ENCODE peak calls at places on chromosomes 11 and 22, in eight cellular contexts. B is esophagus muscularis mucosa, Q is stomach, M is K562, C is H1, I is suprapubic skin, J is A549, E is transverse colon. N is an unnamed sample.

GRCh38 chr11:22884268-22884667 is 24.0 kb upstream of the CCDC179 start:
- DNase-seq in B (no peak), Q (no peak), M (no peak), C (no peak), I (no peak), J (no peak), E (no peak), N (no peak)

GRCh38 chr22:41488076-41488475 is 19.2 kb downstream of the ACO2 start:
- DNase-seq in B (no peak), Q (no peak), M (no peak), C (no peak), I (no peak), J (no peak), E (no peak), N (no peak)

GRCh38 chr11:72673943-72674828 is at the start of gene PDE2A:
- DNase-seq in B (no peak), Q (no peak), M (no peak), C (no peak), I (no peak), J (no peak), E (no peak), N (no peak)

GRCh38 chr11:43601511-43601910 is 79.0 kb upstream of the HSD17B12 start:
- DNase-seq in B (no peak), Q (no peak), M (no peak), C (no peak), I (no peak), J (no peak), E (no peak), N (no peak)

GRCh38 chr22:44386386-44387035 is 73.8 kb upstream of the SHISAL1 start:
- DNase-seq in B (no peak), Q (no peak), M (no peak), C (no peak), I (no peak), J (no peak), E (no peak), N (no peak)

GRCh38 chr11:4090258-4090657 is 4.3 kb upstream of the RRM1 start:
- DNase-seq in B (no peak), Q (no peak), M (no peak), C (no peak), I (no peak), J (no peak), E (no peak), N (no peak)

GRCh38 chr11:69651834-69652620 is 11.1 kb downstream of the CCND1 start:
- DNase-seq in B (no peak), Q (no peak), M (no peak), C (no peak), I (no peak), J (no peak), E (no peak), N (no peak)

GRCh38 chr22:45878901-45879551 is 97.9 kb downstream of the WNT7B start:
- DNase-seq in B (no peak), Q (no peak), M (no peak), C (no peak), I (peak), J (no peak), E (no peak), N (no peak)

GRCh38 chr22:32695451-32695891 is 106.0 kb upstream of the TIMP3 start:
- DNase-seq in B (no peak), Q (no peak), M (no peak), C (no peak), I (no peak), J (peak), E (no peak), N (no peak)

GRCh38 chr22:42340695-42341383 is 70.4 kb upstream of the TCF20 start:
- DNase-seq in B (no peak), Q (no peak), M (peak), C (no peak), I (no peak), J (no peak), E (no peak), N (no peak)

GRCh38 chr22:19522881-19523239 is 1.4 kb downstream of the CLDN5 start:
- DNase-seq in B (no peak), Q (no peak), M (no peak), C (no peak), I (no peak), J (no peak), E (no peak), N (no peak)

GRCh38 chr11:13337986-13338436 is 60.4 kb downstream of the BMAL1 start:
- DNase-seq in B (no peak), Q (no peak), M (no peak), C (no peak), I (no peak), J (peak), E (no peak), N (no peak)

GRCh38 chr11:78868563-78868962 is 293.9 kb upstream of the NARS2 start:
- DNase-seq in B (no peak), Q (no peak), M (no peak), C (no peak), I (no peak), J (no peak), E (no peak), N (no peak)

GRCh38 chr11:36372101-36372767 is 76.1 kb downstream of the PRR5L start:
- DNase-seq in B (no peak), Q (no peak), M (no peak), C (no peak), I (no peak), J (peak), E (no peak), N (no peak)

GRCh38 chr22:28980326-28980725 is 81.3 kb downstream of the C22orf31 start:
- DNase-seq in B (no peak), Q (no peak), M (no peak), C (no peak), I (no peak), J (no peak), E (no peak), N (no peak)

GRCh38 chr11:17389205-17389956 is 922 bp upstream of the KCNJ11 start:
- DNase-seq in B (no peak), Q (peak), M (peak), C (peak), I (peak), J (peak), E (peak), N (no peak)

GRCh38 chr11:132111341-132111740 is 740.9 kb downstream of the NTM start:
- DNase-seq in B (no peak), Q (no peak), M (no peak), C (no peak), I (no peak), J (no peak), E (no peak), N (no peak)

GRCh38 chr22:48651036-48651890 is 1176.4 kb downstream of the BRD1 start:
- DNase-seq in B (no peak), Q (no peak), M (no peak), C (no peak), I (no peak), J (no peak), E (no peak), N (no peak)

GRCh38 chr11:16080688-16081388 is 275.5 kb downstream of the SOX6 start:
- DNase-seq in B (no peak), Q (no peak), M (no peak), C (no peak), I (no peak), J (no peak), E (no peak), N (no peak)
- TF ChIP-seq EP300 in B (no peak), Q (no peak), M (no peak), C (no peak), I (no peak), J (no peak), E (no peak), N (no peak)

GRCh38 chr11:63713776-63714175 is 32.5 kb downstream of the RTN3 start:
- DNase-seq in B (no peak), Q (no peak), M (no peak), C (no peak), I (no peak), J (no peak), E (no peak), N (no peak)

GRCh38 chr11:63708764-63709163 is 27.5 kb downstream of the RTN3 start:
- DNase-seq in B (no peak), Q (no peak), M (no peak), C (no peak), I (no peak), J (no peak), E (no peak), N (no peak)

GRCh38 chr11:63711838-63712237 is 30.5 kb downstream of the RTN3 start:
- DNase-seq in B (no peak), Q (no peak), M (no peak), C (no peak), I (no peak), J (no peak), E (no peak), N (no peak)

GRCh38 chr11:63709336-63709735 is 28.0 kb downstream of the RTN3 start:
- DNase-seq in B (no peak), Q (no peak), M (no peak), C (no peak), I (no peak), J (no peak), E (no peak), N (no peak)

GRCh38 chr11:63710476-63711217 is 29.3 kb downstream of the RTN3 start:
- DNase-seq in B (no peak), Q (no peak), M (peak), C (no peak), I (no peak), J (peak), E (peak), N (no peak)
- TF ChIP-seq CTCF in B (no peak), Q (no peak), M (peak), C (no peak), I (no peak), J (no peak), E (no peak), N (no peak)

GRCh38 chr11:46697723-46698122 is 2.7 kb downstream of the ARHGAP1 start:
- DNase-seq in B (no peak), Q (no peak), M (no peak), C (no peak), I (no peak), J (no peak), E (no peak), N (no peak)
- H3K4me3 ChIP-seq in B (peak), Q (no peak), M (no peak), C (no peak), I (no peak), J (no peak), E (no peak), N (no peak)

GRCh38 chr11:77705877-77706579 is 68.4 kb upstream of the CLNS1A start:
- DNase-seq in B (no peak), Q (no peak), M (no peak), C (no peak), I (no peak), J (no peak), E (no peak), N (no peak)

GRCh38 chr11:77705195-77705876 is 67.7 kb upstream of the CLNS1A start:
- DNase-seq in B (no peak), Q (no peak), M (peak), C (no peak), I (no peak), J (peak), E (no peak), N (no peak)

GRCh38 chr11:77710358-77710757 is 72.8 kb upstream of the CLNS1A start:
- DNase-seq in B (no peak), Q (no peak), M (no peak), C (no peak), I (no peak), J (peak), E (no peak), N (no peak)
- TF ChIP-seq EP300 in B (no peak), Q (no peak), M (no peak), C (no peak), I (no peak), J (no peak), E (no peak), N (no peak)

GRCh38 chr22:46985507-46985882 is 223.0 kb downstream of the TBC1D22A start:
- DNase-seq in B (no peak), Q (no peak), M (no peak), C (no peak), I (peak), J (no peak), E (no peak), N (no peak)
- TF ChIP-seq CTCF in B (no peak), Q (no peak), M (no peak), C (no peak), I (no peak), J (no peak), E (no peak), N (no peak)

GRCh38 chr11:57071829-57072228 is 83.1 kb downstream of the OR5AK2 start:
- DNase-seq in B (no peak), Q (no peak), M (no peak), C (no peak), I (no peak), J (peak), E (no peak), N (no peak)

GRCh38 chr11:57072640-57073039 is 83.9 kb downstream of the OR5AK2 start:
- DNase-seq in B (no peak), Q (no peak), M (no peak), C (no peak), I (no peak), J (peak), E (no peak), N (peak)

GRCh38 chr11:57073121-57073520 is 84.4 kb downstream of the OR5AK2 start:
- DNase-seq in B (no peak), Q (no peak), M (no peak), C (no peak), I (no peak), J (peak), E (no peak), N (no peak)

GRCh38 chr11:57069942-57070341 is 81.2 kb downstream of the OR5AK2 start:
- DNase-seq in B (no peak), Q (no peak), M (no peak), C (no peak), I (no peak), J (no peak), E (no peak), N (no peak)
- H3K4me3 ChIP-seq in B (no peak), Q (no peak), M (no peak), C (no peak), I (no peak), J (no peak), E (no peak), N (no peak)